ENCODE peak calls at places on chromosomes 6 and 20, in six cellular contexts. A is tibial artery, N is neuronal stem cell, Y is thyroid gland, O is cardiac muscle cell, C is mesendoderm. T is an unnamed sample.

GRCh38 chr6:146905313-146905712 is 298.9 kb upstream of the STXBP5 start:
- DNase-seq in A (no peak), N (no peak), Y (peak; percentile 50), O (no peak), C (peak; percentile 30), T (no peak)

GRCh38 chr6:166582258-166582657 is 4.2 kb downstream of the RAMACL start:
- DNase-seq in A (no peak), N (no peak), Y (no peak), O (no peak), C (no peak), T (no peak)

GRCh38 chr20:8121666-8122065 is 10.4 kb upstream of the PLCB1 start:
- DNase-seq in A (no peak), N (no peak), Y (no peak), O (no peak), C (no peak), T (no peak)

GRCh38 chr6:166173292-166173951 is 5.8 kb upstream of the TBXT start:
- DNase-seq in A (no peak), N (no peak), Y (peak; percentile 88), O (peak; percentile 61), C (peak; percentile 94), T (no peak)

GRCh38 chr6:45555981-45556771 is 178.4 kb upstream of the SUPT3H start:
- DNase-seq in A (no peak), N (no peak), Y (no peak), O (no peak), C (no peak), T (no peak)

GRCh38 chr6:12298995-12299394 is 8.8 kb downstream of the EDN1 start:
- DNase-seq in A (no peak), N (no peak), Y (no peak), O (no peak), C (no peak), T (no peak)

GRCh38 chr6:10412165-10412947 is 2.5 kb downstream of the TFAP2A start:
- DNase-seq in A (peak; percentile 81), N (no peak), Y (peak; percentile 34), O (no peak), C (peak; percentile 93), T (peak; percentile 45)

GRCh38 chr20:37205130-37205529 is 25.8 kb upstream of the MROH8 start:
- DNase-seq in A (no peak), N (peak; percentile 65), Y (no peak), O (peak; percentile 14), C (no peak), T (no peak)

GRCh38 chr6:26280409-26280808 is 84.6 kb upstream of the BTN3A2 start:
- DNase-seq in A (no peak), N (no peak), Y (peak; percentile 8), O (no peak), C (no peak), T (no peak)

GRCh38 chr20:5270608-5271007 is 46.1 kb downstream of the PROKR2 start:
- DNase-seq in A (no peak), N (peak; percentile 15), Y (no peak), O (no peak), C (no peak), T (no peak)
- H3K27me3 ChIP-seq in A (no peaks in the 10 kb centered on the region), N (peaks cover 32% of the 10 kb centered on the region), Y (no peaks in the 10 kb centered on the region), O (no peaks in the 10 kb centered on the region), C (no peaks in the 10 kb centered on the region), T (no peaks in the 10 kb centered on the region)

GRCh38 chr20:41048475-41049242 is 20.0 kb downstream of the TOP1 start:
- DNase-seq in A (no peak), N (no peak), Y (no peak), O (no peak), C (peak; percentile 42), T (no peak)
- H3K4me1 ChIP-seq in A (peaks cover 93% of the 10 kb centered on the region), N (peaks cover 11% of the 10 kb centered on the region), Y (peaks cover 75% of the 10 kb centered on the region), O (peaks cover 71% of the 10 kb centered on the region), C (peaks cover 32% of the 10 kb centered on the region), T (peaks cover 83% of the 10 kb centered on the region)

GRCh38 chr6:170269873-170270541 is 20.9 kb downstream of the DLL1 start:
- DNase-seq in A (no peak), N (no peak), Y (peak; percentile 43), O (no peak), C (no peak), T (no peak)

GRCh38 chr6:170272341-170273065 is 18.4 kb downstream of the DLL1 start:
- DNase-seq in A (no peak), N (no peak), Y (no peak), O (no peak), C (no peak), T (peak; percentile 34)

GRCh38 chr6:170271771-170272314 is 19.0 kb downstream of the DLL1 start:
- DNase-seq in A (no peak), N (no peak), Y (no peak), O (no peak), C (no peak), T (no peak)

GRCh38 chr6:170269151-170269872 is 21.6 kb downstream of the DLL1 start:
- DNase-seq in A (no peak), N (no peak), Y (peak; percentile 42), O (no peak), C (no peak), T (peak; percentile 56)

DNA sequence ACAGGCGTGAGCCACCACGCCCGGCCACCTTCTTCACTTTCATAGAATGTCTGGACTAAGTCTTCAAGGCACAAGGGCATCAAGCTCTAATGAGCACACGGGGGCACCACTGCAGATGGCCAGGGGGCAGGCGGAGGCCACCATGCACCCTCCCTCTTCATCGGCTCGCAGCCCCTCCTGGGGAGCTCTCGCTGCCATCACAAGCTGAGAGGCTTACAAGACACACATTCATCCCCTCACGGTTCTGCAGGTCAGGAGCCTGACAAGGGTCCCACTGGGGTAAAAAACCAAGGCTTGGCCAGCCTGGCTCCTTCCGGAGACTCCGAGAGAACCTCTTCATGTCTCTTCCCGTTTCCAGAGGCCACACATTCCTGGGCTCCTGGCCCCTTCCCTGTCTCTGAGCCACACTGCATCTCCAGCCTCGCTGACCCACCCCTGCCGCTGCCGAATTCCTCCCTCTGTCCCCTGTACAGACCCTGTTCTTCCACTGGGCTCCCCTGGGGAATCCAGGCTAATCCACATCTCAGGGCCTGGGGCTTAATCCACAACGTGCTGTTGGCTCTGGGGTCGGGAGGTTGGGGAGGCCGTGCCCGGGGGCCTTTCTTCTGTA is 19.8 kb downstream of the DLL1 start:
- DNase-seq in A (no peak), N (no peak), Y (no peak), O (no peak), C (peak; percentile 35), T (no peak)
- H3K27ac ChIP-seq in A (no peak overlapping the region), N (no peak overlapping the region), Y (no peak overlapping the region), O (no peak overlapping the region), C (no peak overlapping the region), T (no peak overlapping the region)

DNA sequence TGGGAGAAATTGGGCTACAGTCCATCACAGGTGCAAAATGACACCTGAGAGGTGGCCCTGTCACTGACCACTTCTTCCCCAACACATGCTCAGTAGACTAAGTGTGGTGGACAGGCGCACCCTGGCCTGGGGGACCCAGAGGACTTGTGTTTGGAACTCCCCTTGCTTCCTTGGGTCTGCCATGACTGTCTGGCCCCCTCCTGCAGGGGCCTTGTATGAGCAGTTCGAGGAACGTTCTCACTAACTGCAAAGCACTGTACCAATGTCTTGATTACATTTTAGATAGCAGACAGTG is 4.0 kb upstream of the PCK1 start:
- DNase-seq in A (no peak), N (no peak), Y (no peak), O (no peak), C (no peak), T (no peak)
- H3K27me3 ChIP-seq in A (peaks cover 34% of the 10 kb centered on the region), N (peaks cover 49% of the 10 kb centered on the region), Y (no peaks in the 10 kb centered on the region), O (no peaks in the 10 kb centered on the region), C (no peaks in the 10 kb centered on the region), T (no peaks in the 10 kb centered on the region)

GRCh38 chr6:34207695-34208443 is 28.8 kb upstream of the HMGA1 start:
- DNase-seq in A (no peak), N (no peak), Y (no peak), O (no peak), C (no peak), T (peak; percentile 4)
- H3K4me1 ChIP-seq in A (no peaks in the 10 kb centered on the region), N (no peaks in the 10 kb centered on the region), Y (no peaks in the 10 kb centered on the region), O (no peaks in the 10 kb centered on the region), C (peaks cover 5% of the 10 kb centered on the region), T (no peaks in the 10 kb centered on the region)

DNA sequence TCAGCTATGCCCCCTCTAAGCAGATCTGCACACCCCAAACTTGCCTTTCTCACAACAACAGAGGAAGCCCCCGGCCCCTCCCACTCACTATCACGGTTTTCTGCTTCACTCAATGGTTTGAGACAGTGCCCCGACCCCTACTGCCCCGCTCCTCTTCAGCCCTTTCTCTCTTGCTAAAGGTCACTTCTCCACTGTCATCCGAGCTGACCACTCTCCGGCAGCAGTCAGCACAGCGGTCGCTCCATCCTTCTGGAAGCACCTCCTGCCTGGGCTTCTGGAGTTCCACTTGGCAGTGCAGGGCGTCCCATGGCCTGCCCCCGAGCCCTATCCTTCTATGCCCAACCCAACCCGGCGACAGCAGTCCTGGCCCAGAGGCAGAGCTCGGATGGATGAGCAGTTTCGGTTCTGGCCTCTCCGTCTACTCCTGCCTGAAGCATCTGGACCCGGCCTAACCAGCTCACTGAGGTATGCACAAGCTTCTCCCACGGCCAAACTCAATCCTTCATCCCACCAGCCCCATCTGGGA is 4.1 kb downstream of the CTSZ start:
- DNase-seq in A (peak; percentile 60), N (no peak), Y (no peak), O (no peak), C (no peak), T (peak; percentile 47)
- H3K27ac ChIP-seq in A (no peak overlapping the region), N (no peak overlapping the region), Y (no peak overlapping the region), O (no peak overlapping the region), C (no peak overlapping the region), T (no peak overlapping the region)

DNA sequence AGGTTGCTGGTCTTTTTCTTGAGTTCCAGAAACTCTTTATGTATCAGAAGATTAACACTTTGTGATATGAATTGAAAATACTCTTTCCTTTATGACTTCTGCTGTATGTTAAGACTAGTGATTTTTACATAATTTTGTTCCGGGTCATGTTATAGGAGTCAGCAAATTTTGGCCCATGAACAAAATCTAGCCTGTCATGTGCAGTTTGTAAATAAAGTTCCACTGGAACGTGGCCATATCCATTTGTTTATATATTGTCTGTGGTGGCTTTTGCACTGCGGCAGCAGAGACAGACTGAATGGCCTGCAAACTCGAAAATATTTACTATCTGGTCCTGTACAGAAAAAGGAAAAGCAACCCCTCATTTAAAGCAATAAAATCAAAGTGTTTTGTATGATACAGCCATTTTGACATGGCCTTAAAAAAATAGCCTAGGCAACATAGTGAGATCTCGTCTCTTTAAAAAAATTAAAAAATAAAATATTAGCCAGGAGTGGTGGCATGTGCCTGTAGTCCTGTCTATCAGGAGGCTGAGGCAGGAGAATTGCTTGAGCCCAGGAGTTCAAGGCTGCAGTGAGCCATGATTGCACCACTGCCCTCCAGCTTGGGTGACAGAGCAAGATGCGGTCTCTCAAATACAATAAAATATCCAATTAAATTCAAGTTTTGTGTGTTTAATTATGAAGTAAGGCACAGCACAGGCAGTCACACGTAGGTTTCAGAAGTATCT is 36.9 kb downstream of the SNX9 start:
- DNase-seq in A (no peak), N (no peak), Y (no peak), O (no peak), C (no peak), T (no peak)
- H3K27me3 ChIP-seq in A (no peaks in the 10 kb centered on the region), N (no peaks in the 10 kb centered on the region), Y (no peaks in the 10 kb centered on the region), O (no peaks in the 10 kb centered on the region), C (no peaks in the 10 kb centered on the region), T (no peaks in the 10 kb centered on the region)